ENCODE peak calls at places on chromosomes 5 and 9, in eight cellular contexts. L is GM23338; P is left ventricle myocardium inferior; Q is IMR-90; I is CD8-positive, alpha-beta T cell; A is cardiac muscle cell; U is foreskin keratinocyte; C is fibroblast of lung. J is an unnamed sample.

GRCh38 chr5:150227606-150228273 is 37.9 kb downstream of the SLC6A7 start:
- DNase-seq in L (no peak), P (no peak), Q (peak; percentile 43), I (no peak), A (no peak), U (no peak), C (no peak), J (no peak)

GRCh38 chr9:111316796-111317195 is 13.2 kb downstream of the OR2K2 start:
- DNase-seq in L (no peak), P (no peak), Q (peak; percentile 15), I (no peak), A (no peak), U (no peak), C (no peak), J (no peak)

GRCh38 chr9:77648458-77649108 is 461 bp upstream of the GNA14 start:
- DNase-seq in L (peak; percentile 81), P (peak; percentile 64), Q (no peak), I (no peak), A (peak; percentile 23), U (no peak), C (peak; percentile 26), J (no peak)

GRCh38 chr5:111069839-111070238 is 1.7 kb upstream of the TSLP start:
- DNase-seq in L (no peak), P (no peak), Q (peak; percentile 88), I (no peak), A (no peak), U (no peak), C (peak; percentile 73), J (no peak)

GRCh38 chr5:140857987-140858240 is 2.2 kb downstream of the PCDHA10 start:
- DNase-seq in L (no peak), P (no peak), Q (no peak), I (no peak), A (no peak), U (no peak), C (no peak), J (no peak)

GRCh38 chr5:51384281-51384840 is 1.1 kb downstream of the ISL1 start:
- DNase-seq in L (no peak), P (no peak), Q (no peak), I (no peak), A (peak; percentile 2), U (peak; percentile 35), C (no peak), J (no peak)

GRCh38 chr5:125113328-125113727 is 366.9 kb upstream of the ZNF608 start:
- DNase-seq in L (no peak), P (no peak), Q (no peak), I (no peak), A (no peak), U (no peak), C (peak; percentile 40), J (no peak)

GRCh38 chr5:7763621-7764072 is 87.3 kb downstream of the CFAP90 start:
- DNase-seq in L (no peak), P (no peak), Q (no peak), I (no peak), A (no peak), U (no peak), C (no peak), J (peak; percentile 74)

GRCh38 chr5:107554776-107555424 is 115.8 kb downstream of the EFNA5 start:
- DNase-seq in L (no peak), P (peak; percentile 23), Q (no peak), I (no peak), A (no peak), U (no peak), C (no peak), J (no peak)

GRCh38 chr5:138602371-138603000 is 27.3 kb upstream of the HSPA9 start:
- DNase-seq in L (no peak), P (no peak), Q (no peak), I (no peak), A (no peak), U (no peak), C (no peak), J (no peak)

GRCh38 chr5:138604176-138604785 is 29.1 kb upstream of the HSPA9 start:
- DNase-seq in L (no peak), P (no peak), Q (no peak), I (no peak), A (no peak), U (no peak), C (no peak), J (no peak)

GRCh38 chr5:138597660-138598400 is 22.6 kb upstream of the HSPA9 start:
- DNase-seq in L (no peak), P (no peak), Q (no peak), I (no peak), A (no peak), U (no peak), C (no peak), J (no peak)

GRCh38 chr5:138603521-138603920 is 28.3 kb upstream of the HSPA9 start:
- DNase-seq in L (no peak), P (no peak), Q (peak; percentile 67), I (no peak), A (no peak), U (no peak), C (peak; percentile 21), J (no peak)

DNA sequence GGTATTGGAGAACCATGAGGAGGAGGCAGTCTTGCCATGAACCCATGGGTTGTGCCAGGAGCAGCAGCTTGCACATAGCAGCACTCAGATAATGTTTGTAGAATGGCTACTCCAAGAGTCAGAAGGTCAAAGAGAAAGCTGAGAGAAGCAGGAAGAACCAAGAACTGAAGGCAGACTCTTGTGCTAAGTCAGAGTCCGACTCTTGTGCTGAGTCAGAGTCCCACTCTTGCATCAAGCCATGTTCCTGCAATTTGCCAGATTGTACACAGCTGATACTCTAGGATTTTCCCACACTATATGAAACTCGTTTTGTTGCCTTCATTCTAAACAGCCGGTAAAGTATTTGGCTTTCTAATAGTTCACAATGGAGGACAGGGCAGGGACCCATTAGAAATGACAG is 26.2 kb upstream of the HSPA9 start:
- DNase-seq in L (no peak), P (no peak), Q (peak; percentile 90), I (no peak), A (no peak), U (peak; percentile 40), C (peak; percentile 27), J (no peak)
- H3K4me1 ChIP-seq in L (no peaks in the 10 kb centered on the region), P (peaks cover 4% of the 10 kb centered on the region), Q (peaks cover 2% of the 10 kb centered on the region), I (no peaks in the 10 kb centered on the region), A (peaks cover 4% of the 10 kb centered on the region), U (no peaks in the 10 kb centered on the region), C (peaks cover 2% of the 10 kb centered on the region), J (no peaks in the 10 kb centered on the region)

GRCh38 chr5:157672976-157673375 is 1.6 kb downstream of the C5orf52 start:
- DNase-seq in L (no peak), P (no peak), Q (no peak), I (no peak), A (no peak), U (no peak), C (no peak), J (no peak)

GRCh38 chr5:157671592-157672330 is 428 bp downstream of the C5orf52 start:
- DNase-seq in L (peak; percentile 45), P (no peak), Q (no peak), I (no peak), A (no peak), U (no peak), C (no peak), J (no peak)

GRCh38 chr5:157669701-157670097 is 1.6 kb upstream of the C5orf52 start:
- DNase-seq in L (no peak), P (no peak), Q (no peak), I (no peak), A (no peak), U (no peak), C (no peak), J (no peak)

GRCh38 chr5:157668356-157668755 is 3.0 kb upstream of the C5orf52 start:
- DNase-seq in L (no peak), P (no peak), Q (no peak), I (no peak), A (no peak), U (no peak), C (no peak), J (no peak)

DNA sequence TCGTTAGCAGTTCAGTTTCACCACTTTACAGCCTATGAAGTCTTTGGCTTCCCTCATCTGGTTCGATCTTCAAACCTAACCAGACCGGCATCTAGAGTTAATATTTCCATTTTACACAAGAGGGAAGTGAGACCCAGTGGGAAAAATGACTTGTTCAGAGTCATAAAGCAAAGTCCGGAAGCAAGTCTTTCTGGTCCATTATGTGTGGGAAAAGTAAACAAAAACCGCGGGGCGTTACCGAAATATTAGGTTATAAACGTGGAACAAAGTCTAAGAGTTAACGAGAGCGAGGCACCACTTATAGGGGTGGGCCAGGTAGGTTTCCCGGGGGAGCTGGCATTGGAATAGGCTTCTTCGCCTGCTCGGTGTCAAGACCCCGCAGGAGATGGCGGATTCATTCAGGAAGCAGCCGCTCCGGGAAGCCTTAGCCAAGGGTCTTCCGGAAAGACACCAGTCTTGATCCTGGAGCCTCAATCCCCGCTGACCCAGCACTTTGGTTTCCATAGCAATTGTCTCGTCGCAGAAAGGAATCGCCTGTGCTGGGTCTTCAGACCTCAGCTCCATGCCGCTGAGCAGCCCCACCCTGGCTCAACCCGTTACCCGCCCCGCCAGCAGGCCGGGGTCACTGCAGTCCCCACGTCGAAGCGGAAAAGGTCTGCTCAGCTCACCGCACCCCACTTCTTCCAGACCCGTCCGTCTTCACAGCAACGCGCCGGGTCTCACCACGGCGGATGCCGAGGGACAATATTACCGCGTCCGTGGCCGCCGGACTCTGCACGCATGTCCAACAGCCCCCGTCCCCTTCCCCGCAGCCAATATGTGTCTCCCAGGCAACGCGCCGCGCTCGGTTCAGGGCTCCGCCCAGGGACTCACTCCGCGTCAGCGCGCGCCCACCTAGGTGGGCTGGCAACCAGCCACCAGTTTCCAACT is at the start of gene C5orf52:
- DNase-seq in L (peak; percentile 69), P (peak; percentile 18), Q (peak; percentile 14), I (no peak), A (peak; percentile 66), U (no peak), C (peak; percentile 51), J (no peak)
- H3K4me1 ChIP-seq in L (peaks cover 6% of the 10 kb centered on the region), P (peaks cover 16% of the 10 kb centered on the region), Q (no peaks in the 10 kb centered on the region), I (peaks cover 18% of the 10 kb centered on the region), A (no peaks in the 10 kb centered on the region), U (peaks cover 8% of the 10 kb centered on the region), C (peaks cover 3% of the 10 kb centered on the region), J (no peaks in the 10 kb centered on the region)

DNA sequence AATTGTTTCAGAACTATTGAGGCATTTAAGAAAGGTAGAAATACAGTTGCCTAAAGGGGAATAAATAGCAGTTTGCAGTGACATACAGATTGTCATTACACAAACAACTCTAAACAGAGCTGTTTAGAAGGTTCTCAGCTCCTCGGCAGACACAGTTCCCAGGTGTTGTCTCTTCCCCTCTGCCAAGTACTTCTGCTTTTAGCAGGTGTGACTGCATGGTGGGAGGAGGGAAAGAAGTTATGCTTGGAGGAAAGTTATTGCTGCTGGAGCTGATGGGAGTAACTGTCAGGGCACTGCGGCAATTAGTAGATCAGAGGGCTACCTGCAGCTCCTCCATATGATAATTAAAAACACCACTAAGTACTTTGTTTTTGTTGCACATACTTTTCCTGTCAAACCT is 14.5 kb downstream of the EDIL3 start:
- DNase-seq in L (no peak), P (no peak), Q (no peak), I (no peak), A (no peak), U (no peak), C (no peak), J (no peak)
- H3K4me1 ChIP-seq in L (no peaks in the 10 kb centered on the region), P (no peaks in the 10 kb centered on the region), Q (peaks cover 7% of the 10 kb centered on the region), I (no peaks in the 10 kb centered on the region), A (no peaks in the 10 kb centered on the region), U (no peaks in the 10 kb centered on the region), C (no peaks in the 10 kb centered on the region), J (no peaks in the 10 kb centered on the region)

GRCh38 chr5:39058984-39059565 is 15.1 kb downstream of the RICTOR start:
- DNase-seq in L (no peak), P (no peak), Q (no peak), I (no peak), A (no peak), U (no peak), C (no peak), J (no peak)
- H3K4me1 ChIP-seq in L (peaks cover 20% of the 10 kb centered on the region), P (peaks cover 100% of the 10 kb centered on the region), Q (peaks cover 3% of the 10 kb centered on the region), I (peaks cover 61% of the 10 kb centered on the region), A (no peaks in the 10 kb centered on the region), U (peaks cover 12% of the 10 kb centered on the region), C (no peaks in the 10 kb centered on the region), J (peaks cover 74% of the 10 kb centered on the region)

GRCh38 chr5:59729357-59729756 is 164.2 kb downstream of the PDE4D start:
- DNase-seq in L (no peak), P (no peak), Q (no peak), I (no peak), A (no peak), U (no peak), C (no peak), J (no peak)
- H3K4me1 ChIP-seq in L (peaks cover 9% of the 10 kb centered on the region), P (no peaks in the 10 kb centered on the region), Q (no peaks in the 10 kb centered on the region), I (no peaks in the 10 kb centered on the region), A (peaks cover 3% of the 10 kb centered on the region), U (peaks cover 12% of the 10 kb centered on the region), C (no peaks in the 10 kb centered on the region), J (no peaks in the 10 kb centered on the region)